ENCODE peak calls at places on chromosome 22, in seven cellular contexts. B is K562, X is IMR-90, W is HCT116, C is A549, K is HepG2, M is H1. A is an unnamed sample.

GRCh38 chr22:42623301-42623751 is 8.6 kb upstream of the POLDIP3 start:
- DNase-seq in B (no peak), X (no peak), W (no peak), C (no peak), K (no peak), M (no peak), A (no peak)

GRCh38 chr22:35742342-35743100 is 24.8 kb downstream of the APOL5 start:
- DNase-seq in B (peak), X (peak), W (peak), C (peak), K (no peak), M (no peak), A (no peak)

GRCh38 chr22:36344106-36344827 is 43.5 kb downstream of the MYH9 start:
- DNase-seq in B (no peak), X (no peak), W (no peak), C (no peak), K (no peak), M (no peak), A (no peak)

GRCh38 chr22:19631899-19632670 is 82.2 kb upstream of the SEPTIN5 start:
- DNase-seq in B (peak), X (peak), W (peak), C (peak), K (peak), M (peak), A (no peak)

GRCh38 chr22:24428751-24429410 is 1.5 kb downstream of the ADORA2A start:
- DNase-seq in B (no peak), X (no peak), W (no peak), C (no peak), K (no peak), M (no peak), A (no peak)

GRCh38 chr22:20080776-20081654 is 974 bp downstream of the DGCR8 start:
- DNase-seq in B (peak), X (peak), W (no peak), C (peak), K (peak), M (no peak), A (no peak)

GRCh38 chr22:27669798-27670599 is 131.6 kb downstream of the MN1 start:
- DNase-seq in B (peak), X (no peak), W (no peak), C (peak), K (peak), M (peak), A (no peak)

GRCh38 chr22:35578836-35579575 is 38.1 kb downstream of the MB start:
- DNase-seq in B (no peak), X (no peak), W (no peak), C (no peak), K (no peak), M (no peak), A (no peak)

GRCh38 chr22:20256562-20257473 is 11.3 kb downstream of the RTN4R start:
- DNase-seq in B (peak), X (no peak), W (no peak), C (no peak), K (no peak), M (no peak), A (no peak)

GRCh38 chr22:20430641-20431519 is 6.7 kb downstream of the SCARF2 start:
- DNase-seq in B (peak), X (no peak), W (peak), C (peak), K (no peak), M (peak), A (no peak)

GRCh38 chr22:27347951-27348350 is 453.6 kb downstream of the MN1 start:
- DNase-seq in B (no peak), X (no peak), W (no peak), C (no peak), K (no peak), M (no peak), A (no peak)

GRCh38 chr22:25039255-25039654 is 86.7 kb downstream of the KIAA1671 start:
- DNase-seq in B (no peak), X (no peak), W (no peak), C (no peak), K (no peak), M (no peak), A (no peak)

GRCh38 chr22:19902245-19902699 is 39.3 kb upstream of the COMT start:
- DNase-seq in B (no peak), X (no peak), W (no peak), C (no peak), K (peak), M (no peak), A (no peak)

DNA sequence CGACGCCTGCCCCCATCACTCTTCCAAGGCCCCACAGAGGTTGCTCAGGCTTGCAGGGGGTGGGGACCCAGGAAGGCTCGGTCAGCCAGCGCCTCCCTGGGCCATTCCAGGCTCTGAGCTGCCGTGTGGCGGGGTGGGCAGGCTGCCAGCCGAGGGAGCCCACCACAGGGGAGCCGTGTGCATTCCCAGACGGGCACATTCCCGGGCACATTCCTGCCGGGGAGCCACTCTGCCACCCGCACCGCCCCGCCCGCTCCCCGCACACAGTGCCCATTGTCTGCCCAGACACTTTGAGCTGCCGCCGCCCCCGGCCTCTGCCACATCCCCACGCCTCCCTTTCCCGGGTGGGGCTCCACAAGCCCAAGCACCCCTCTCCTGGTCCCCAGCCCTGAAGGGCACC is 27.4 kb downstream of the RPL3 start:
- DNase-seq in B (no peak), X (no peak), W (no peak), C (peak), K (no peak), M (no peak), A (no peak)
- TF ChIP-seq CEBPB in B (no peak), X (no peak), W (no peak), C (no peak), K (no peak), M (no peak), A (no peak)

GRCh38 chr22:28711341-28711740 is 30.3 kb downstream of the CHEK2 start:
- DNase-seq in B (no peak), X (no peak), W (no peak), C (no peak), K (no peak), M (no peak), A (no peak)
- TF ChIP-seq CEBPB in B (no peak), X (no peak), W (no peak), C (no peak), K (no peak), M (no peak), A (no peak)

DNA sequence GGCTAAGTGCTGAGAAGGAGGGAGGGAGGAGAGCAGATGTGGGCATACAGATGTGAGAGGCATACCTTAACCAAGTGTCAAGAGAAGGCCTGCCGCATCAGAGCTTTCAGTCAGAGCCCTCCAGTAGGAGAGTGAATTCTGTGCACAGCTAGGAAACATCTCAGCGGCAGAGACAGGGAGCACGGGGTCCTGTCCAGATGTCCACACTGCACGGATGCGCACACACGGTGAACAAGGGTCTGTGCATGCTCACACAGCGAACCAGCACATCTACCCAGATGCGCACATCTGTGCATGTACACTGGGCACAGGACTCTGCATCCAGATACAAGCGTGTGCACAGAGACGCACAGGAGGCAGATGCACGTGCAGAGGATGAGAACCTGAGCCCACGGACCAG is 778.0 kb downstream of the BRD1 start:
- DNase-seq in B (no peak), X (no peak), W (no peak), C (no peak), K (no peak), M (no peak), A (no peak)
- TF ChIP-seq CEBPB in B (no peak), X (no peak), W (no peak), C (no peak), K (no peak), M (no peak), A (no peak)

GRCh38 chr22:41407433-41407832 is 25.7 kb downstream of the TEF start:
- DNase-seq in B (no peak), X (no peak), W (no peak), C (no peak), K (no peak), M (no peak), A (no peak)

GRCh38 chr22:41403532-41404318 is 22.0 kb downstream of the TEF start:
- DNase-seq in B (peak), X (peak), W (peak), C (peak), K (peak), M (peak), A (peak)

GRCh38 chr22:41401781-41402648 is 20.3 kb downstream of the TEF start:
- DNase-seq in B (no peak), X (peak), W (no peak), C (peak), K (peak), M (no peak), A (no peak)

GRCh38 chr22:41408665-41409064 is 26.9 kb downstream of the TEF start:
- DNase-seq in B (no peak), X (no peak), W (no peak), C (no peak), K (no peak), M (no peak), A (no peak)

DNA sequence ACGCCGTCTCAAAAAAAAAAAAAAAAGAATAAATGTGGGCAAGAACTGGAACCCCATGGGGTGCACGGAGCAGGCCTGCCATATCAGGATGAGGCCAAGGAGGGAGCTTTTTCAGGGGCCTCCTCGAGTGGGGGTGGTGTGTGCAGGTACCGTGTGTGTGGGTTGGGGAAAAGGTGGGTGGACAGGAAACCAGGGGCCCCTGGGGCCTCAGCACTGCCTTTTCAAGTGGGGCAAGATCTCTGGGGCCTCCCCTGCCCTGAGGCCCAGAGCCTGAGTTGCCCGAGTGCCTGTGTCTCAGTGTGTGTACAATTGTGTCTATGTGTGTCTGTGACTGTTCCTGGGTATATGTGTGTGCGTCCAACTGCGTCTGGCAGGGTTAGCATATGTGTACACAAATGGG is 23.8 kb downstream of the TEF start:
- DNase-seq in B (no peak), X (no peak), W (no peak), C (no peak), K (no peak), M (no peak), A (no peak)
- TF ChIP-seq CEBPB in B (no peak), X (no peak), W (no peak), C (no peak), K (no peak), M (no peak), A (no peak)

GRCh38 chr22:23140385-23140784 is 1.4 kb downstream of the RSPH14 start:
- DNase-seq in B (no peak), X (no peak), W (no peak), C (no peak), K (no peak), M (no peak), A (no peak)

GRCh38 chr22:23138584-23139469 is 3.0 kb downstream of the RSPH14 start:
- DNase-seq in B (no peak), X (no peak), W (no peak), C (no peak), K (no peak), M (no peak), A (no peak)

GRCh38 chr22:23137905-23138520 is 3.8 kb downstream of the RSPH14 start:
- DNase-seq in B (no peak), X (no peak), W (no peak), C (no peak), K (no peak), M (no peak), A (peak)

GRCh38 chr22:23133922-23134321 is 7.9 kb downstream of the RSPH14 start:
- DNase-seq in B (peak), X (no peak), W (no peak), C (no peak), K (no peak), M (no peak), A (no peak)

DNA sequence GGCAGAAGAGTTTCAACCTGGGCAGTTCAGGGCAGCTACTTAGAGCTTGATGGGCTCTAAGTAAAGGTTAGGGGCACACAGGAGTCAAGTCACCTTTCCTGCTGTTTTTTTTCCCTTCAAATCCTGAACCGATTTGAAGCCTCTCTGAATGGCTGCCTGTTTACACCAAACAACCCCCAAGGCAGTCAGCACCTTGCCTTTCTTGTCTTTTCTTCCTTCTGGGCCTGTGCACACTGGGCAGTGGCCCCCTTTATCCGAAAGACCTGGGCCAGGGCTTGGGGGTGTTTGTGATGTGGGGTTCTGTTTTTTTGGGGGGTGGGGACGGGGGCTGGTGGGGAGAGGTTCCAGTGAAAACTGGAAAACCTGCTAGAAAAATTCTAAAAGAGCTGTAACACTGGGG is 4.3 kb downstream of the RSPH14 start:
- DNase-seq in B (no peak), X (no peak), W (no peak), C (no peak), K (no peak), M (no peak), A (no peak)
- TF ChIP-seq CEBPB in B (no peak), X (no peak), W (no peak), C (no peak), K (no peak), M (no peak), A (no peak)

DNA sequence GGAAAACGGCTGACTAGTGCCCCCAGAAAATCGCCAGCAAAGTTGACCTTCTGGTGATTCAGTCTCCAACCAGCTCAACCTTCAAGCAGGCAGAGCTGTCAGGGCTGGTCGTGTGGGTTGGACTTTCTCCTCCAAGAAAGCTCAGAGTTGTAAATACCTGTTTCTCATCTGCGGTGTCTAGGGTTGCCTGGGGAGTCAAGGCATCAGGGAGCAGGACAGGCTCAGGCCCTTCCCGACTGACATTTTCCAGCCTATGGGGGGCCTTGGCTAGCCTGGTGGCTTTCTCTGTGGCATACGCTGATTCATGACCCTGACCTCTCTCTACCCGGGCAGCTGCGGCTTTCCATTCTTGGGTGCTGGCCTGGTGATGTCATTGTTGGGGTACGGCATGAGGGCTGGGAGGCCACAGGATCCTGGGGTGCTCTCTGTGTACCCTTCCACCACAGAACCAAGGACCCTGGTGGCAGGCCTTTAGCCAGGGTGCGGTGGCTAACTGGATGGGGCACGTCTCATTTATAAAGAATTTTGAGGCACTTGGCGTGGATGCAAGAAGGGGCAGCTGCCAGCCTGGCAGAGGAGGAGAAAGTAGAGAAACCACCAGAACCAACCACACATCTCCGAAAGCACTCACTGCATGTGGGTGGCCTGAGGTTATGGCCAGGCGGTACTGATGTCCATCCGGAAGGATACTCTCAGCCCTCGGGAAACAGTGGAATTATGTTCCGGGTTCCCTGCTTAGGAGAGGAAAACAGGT is 64.9 kb downstream of the BCR start:
- DNase-seq in B (no peak), X (peak), W (no peak), C (no peak), K (no peak), M (no peak), A (no peak)
- TF ChIP-seq CEBPB in B (no peak), X (no peak), W (no peak), C (no peak), K (no peak), M (no peak), A (no peak)

GRCh38 chr22:46445771-46446485 is 91.5 kb downstream of the CELSR1 start:
- DNase-seq in B (no peak), X (no peak), W (no peak), C (no peak), K (no peak), M (no peak), A (no peak)

GRCh38 chr22:46446799-46447198 is 90.6 kb downstream of the CELSR1 start:
- DNase-seq in B (no peak), X (no peak), W (no peak), C (no peak), K (no peak), M (no peak), A (no peak)

GRCh38 chr22:46442217-46442853 is 95.1 kb downstream of the CELSR1 start:
- DNase-seq in B (no peak), X (no peak), W (no peak), C (no peak), K (no peak), M (no peak), A (no peak)

GRCh38 chr22:46443850-46444389 is 93.5 kb downstream of the CELSR1 start:
- DNase-seq in B (no peak), X (no peak), W (no peak), C (no peak), K (peak), M (no peak), A (no peak)

DNA sequence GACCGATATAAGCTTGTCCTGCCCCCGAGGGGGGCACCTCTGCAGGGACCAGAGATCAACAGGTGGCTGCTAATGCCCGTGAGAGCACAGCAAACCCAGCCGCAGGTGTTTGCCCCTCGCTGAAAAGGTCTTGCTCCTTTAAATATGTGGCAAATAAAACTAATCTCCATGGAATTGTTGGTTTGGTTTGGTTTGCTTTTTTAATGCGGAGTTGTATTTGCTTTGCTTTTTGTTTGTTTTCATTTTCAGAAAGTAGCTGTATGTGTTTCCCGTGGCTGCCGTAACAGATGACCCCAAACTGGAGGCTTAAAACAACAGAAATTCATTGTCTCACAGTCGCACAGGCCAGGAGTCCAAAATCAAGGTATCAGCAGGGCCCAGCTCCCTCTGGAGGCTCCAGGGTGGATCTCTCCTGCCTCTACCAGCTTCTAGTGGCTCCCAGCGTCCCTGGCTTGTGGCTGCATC is 93.0 kb downstream of the CELSR1 start:
- DNase-seq in B (no peak), X (no peak), W (no peak), C (peak), K (peak), M (no peak), A (no peak)
- TF ChIP-seq CEBPB in B (no peak), X (no peak), W (no peak), C (no peak), K (no peak), M (no peak), A (no peak)

DNA sequence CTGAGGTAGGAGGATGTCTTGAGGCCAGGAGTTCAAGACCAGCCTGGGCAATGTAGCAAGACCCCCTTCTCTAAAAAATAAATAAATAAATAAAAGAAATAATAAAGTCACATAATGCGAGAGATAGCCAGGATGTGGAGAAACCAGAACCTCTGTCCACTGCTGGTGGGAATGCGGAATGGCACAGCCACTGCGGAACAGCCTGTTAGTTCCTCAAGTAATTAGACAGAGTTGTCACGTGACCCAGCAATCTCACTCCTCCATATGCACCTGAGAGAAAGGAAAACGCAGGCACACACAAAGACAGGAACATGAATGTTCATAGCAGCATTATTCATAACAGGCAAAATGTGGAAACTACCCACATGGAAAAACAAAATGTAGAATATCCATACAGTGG is 27.5 kb downstream of the LIF start:
- DNase-seq in B (peak), X (no peak), W (no peak), C (no peak), K (no peak), M (no peak), A (no peak)
- TF ChIP-seq CEBPB in B (no peak), X (no peak), W (no peak), C (no peak), K (no peak), M (no peak), A (no peak)

DNA sequence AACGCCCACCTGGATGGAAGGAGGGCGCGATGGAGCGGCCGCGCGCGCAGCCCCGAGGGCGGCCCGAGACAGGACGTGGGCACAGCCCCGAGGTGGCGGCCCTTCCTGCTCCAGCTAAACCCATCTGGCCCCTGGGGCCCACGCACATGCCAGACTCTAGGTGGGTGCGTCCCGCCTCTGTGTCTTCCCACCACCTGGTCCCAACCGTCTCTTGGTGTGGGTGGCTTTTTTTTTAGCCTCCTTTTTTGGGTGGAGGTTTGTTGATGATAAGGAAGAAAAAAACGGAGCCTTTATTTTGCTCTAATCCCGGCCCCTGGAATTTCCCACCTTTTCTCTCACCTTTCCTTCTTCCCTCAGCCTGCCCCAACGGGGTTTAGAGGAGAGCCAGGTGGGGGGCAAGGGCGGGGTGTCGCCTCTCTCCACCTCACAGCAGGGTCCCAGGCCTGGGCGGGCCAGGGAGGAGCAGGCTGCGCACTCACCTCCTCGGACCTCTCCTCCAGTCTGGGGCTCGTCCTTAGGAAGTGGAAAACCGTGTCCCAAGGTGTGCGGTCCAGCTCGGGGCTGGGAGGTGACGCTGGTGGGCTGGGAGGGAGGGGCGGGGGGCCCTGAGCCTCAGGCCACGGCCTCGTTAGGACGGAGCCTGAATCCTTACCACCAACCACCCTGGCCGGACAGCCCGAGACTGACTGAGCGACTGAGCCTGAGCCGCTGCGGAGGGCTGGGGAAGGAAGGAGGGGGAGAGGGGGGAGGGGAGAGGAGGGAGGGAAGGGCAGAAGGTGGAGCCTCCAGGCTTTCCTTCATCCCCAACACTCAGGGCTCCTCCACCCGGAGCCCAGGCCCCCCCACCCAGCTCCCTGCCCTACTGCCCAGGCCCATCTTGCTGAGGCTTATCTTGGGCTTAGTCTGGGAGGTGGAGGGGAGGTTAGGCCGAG is at the start of gene SOX10:
- DNase-seq in B (no peak), X (no peak), W (no peak), C (no peak), K (no peak), M (peak), A (no peak)
- TF ChIP-seq CEBPB in B (no peak), X (no peak), W (no peak), C (no peak), K (no peak), M (no peak), A (no peak)

A was measured in GM12878.